ENCODE peak calls at places on chromosome 21, in ten cellular contexts. I is amniotic stem cell; D is HT-29; M is NCI-H748 treated with DMSO at 0.1 percent for 48 hours; S is tibial artery; Z is activated T-helper 1 cell treated with anti-CD3 and anti-CD28 coated beads, Interleukin-12 subunit alpha, Interleukin-12 subunit beta, Interleukin-2, Interleukin-4 antibody, amounts not matched to agents 30 ng/mL and 10 ng/mL and 1 ng/mL, durations not matched to agents 14 hours and 24 hours and 36 hours; R is NCI-H187; J is breast epithelium; W is posterior cingulate gyrus; T is activated CD4-positive, alpha-beta memory T cell treated with anti-CD3 and anti-CD28 coated beads for 36 hours. O is an unnamed sample.

GRCh38 chr21:45990741-45991605 is 9.4 kb downstream of the COL6A1 start:
- DNase-seq in I (no peak), D (no peak), M (no peak), S (peak), Z (no peak), R (no peak), J (peak), W (peak), T (no peak), O (no peak)

GRCh38 chr21:25572895-25573310 is 34.4 kb downstream of the MRPL39 start:
- DNase-seq in I (no peak), D (no peak), M (no peak), S (no peak), Z (no peak), R (no peak), J (no peak), W (no peak), T (no peak), O (no peak)

GRCh38 chr21:17118638-17119384 is 394.0 kb upstream of the CXADR start:
- DNase-seq in I (no peak), D (no peak), M (no peak), S (peak), Z (no peak), R (no peak), J (no peak), W (no peak), T (no peak), O (no peak)

GRCh38 chr21:15480160-15480559 is 249.6 kb upstream of the USP25 start:
- DNase-seq in I (no peak), D (no peak), M (no peak), S (no peak), Z (no peak), R (no peak), J (no peak), W (no peak), T (peak), O (no peak)

GRCh38 chr21:14080040-14080763 is 130.6 kb downstream of the LIPI start:
- DNase-seq in I (no peak), D (no peak), M (no peak), S (no peak), Z (no peak), R (no peak), J (no peak), W (no peak), T (no peak), O (no peak)

GRCh38 chr21:18840239-18840638 is 436.7 kb upstream of the TMPRSS15 start:
- DNase-seq in I (no peak), D (peak), M (no peak), S (no peak), Z (no peak), R (no peak), J (no peak), W (no peak), T (no peak), O (no peak)

GRCh38 chr21:42562816-42563215 is 49.2 kb downstream of the SLC37A1 start:
- DNase-seq in I (no peak), D (no peak), M (no peak), S (peak), Z (no peak), R (no peak), J (no peak), W (no peak), T (no peak), O (no peak)

GRCh38 chr21:24045775-24046215 is 1561.5 kb downstream of the MRPL39 start:
- DNase-seq in I (peak), D (peak), M (no peak), S (peak), Z (no peak), R (no peak), J (peak), W (peak), T (peak), O (no peak)

GRCh38 chr21:46295996-46296752 is 10.0 kb downstream of the YBEY start:
- DNase-seq in I (no peak), D (no peak), M (no peak), S (peak), Z (peak), R (no peak), J (peak), W (peak), T (peak), O (peak)

GRCh38 chr21:31243611-31244010 is 100.5 kb downstream of the TIAM1 start:
- DNase-seq in I (no peak), D (no peak), M (no peak), S (no peak), Z (no peak), R (no peak), J (no peak), W (no peak), T (no peak), O (no peak)

GRCh38 chr21:26972131-26972707 is 5.3 kb upstream of the ADAMTS5 start:
- DNase-seq in I (no peak), D (no peak), M (no peak), S (no peak), Z (no peak), R (no peak), J (no peak), W (no peak), T (no peak), O (no peak)

GRCh38 chr21:46078322-46078981 is 19.5 kb upstream of the COL6A2 start:
- DNase-seq in I (no peak), D (no peak), M (no peak), S (no peak), Z (no peak), R (no peak), J (peak), W (no peak), T (peak), O (peak)

GRCh38 chr21:25560151-25560783 is 47.0 kb downstream of the MRPL39 start:
- DNase-seq in I (no peak), D (no peak), M (no peak), S (no peak), Z (no peak), R (no peak), J (no peak), W (no peak), T (no peak), O (no peak)

GRCh38 chr21:21210552-21210951 is 212.3 kb downstream of the NCAM2 start:
- DNase-seq in I (no peak), D (no peak), M (no peak), S (no peak), Z (no peak), R (no peak), J (no peak), W (no peak), T (no peak), O (no peak)

GRCh38 chr21:42476493-42477342 is 19.3 kb downstream of the RSPH1 start:
- DNase-seq in I (no peak), D (no peak), M (no peak), S (no peak), Z (no peak), R (no peak), J (no peak), W (no peak), T (no peak), O (peak)

GRCh38 chr21:43211085-43212071 is 42.6 kb downstream of the CRYAA start:
- DNase-seq in I (no peak), D (peak), M (no peak), S (no peak), Z (no peak), R (no peak), J (peak), W (no peak), T (no peak), O (no peak)

GRCh38 chr21:26451014-26451740 is 121.9 kb downstream of the CYYR1 start:
- DNase-seq in I (no peak), D (no peak), M (no peak), S (no peak), Z (no peak), R (no peak), J (no peak), W (no peak), T (no peak), O (no peak)

GRCh38 chr21:18117116-18117515 is 127.5 kb upstream of the CHODL start:
- DNase-seq in I (no peak), D (no peak), M (no peak), S (no peak), Z (no peak), R (no peak), J (no peak), W (no peak), T (no peak), O (no peak)

GRCh38 chr21:46585191-46585953 is 19.5 kb downstream of the S100B start:
- DNase-seq in I (no peak), D (peak), M (peak), S (no peak), Z (no peak), R (no peak), J (no peak), W (no peak), T (no peak), O (no peak)

GRCh38 chr21:45536301-45537081 is 5.7 kb downstream of the SLC19A1 start:
- DNase-seq in I (no peak), D (no peak), M (no peak), S (no peak), Z (no peak), R (no peak), J (peak), W (peak), T (no peak), O (no peak)

GRCh38 chr21:39196310-39196709 is 13.1 kb upstream of the PSMG1 start:
- DNase-seq in I (no peak), D (no peak), M (no peak), S (no peak), Z (no peak), R (no peak), J (no peak), W (no peak), T (no peak), O (no peak)

GRCh38 chr21:28154121-28154520 is 838.6 kb downstream of the LTN1 start:
- DNase-seq in I (peak), D (no peak), M (no peak), S (no peak), Z (no peak), R (no peak), J (no peak), W (no peak), T (no peak), O (no peak)

GRCh38 chr21:31875424-31876097 is 2.7 kb downstream of the HUNK start:
- DNase-seq in I (no peak), D (no peak), M (no peak), S (no peak), Z (no peak), R (no peak), J (no peak), W (no peak), T (no peak), O (no peak)

GRCh38 chr21:37475186-37475868 is 108.8 kb downstream of the DYRK1A start:
- DNase-seq in I (no peak), D (no peak), M (no peak), S (no peak), Z (no peak), R (no peak), J (no peak), W (no peak), T (no peak), O (no peak)

GRCh38 chr21:34186119-34186719 is 112.8 kb downstream of the MRPS6 start:
- DNase-seq in I (no peak), D (no peak), M (no peak), S (peak), Z (no peak), R (no peak), J (no peak), W (no peak), T (no peak), O (no peak)

GRCh38 chr21:25759573-25759972 is 24.8 kb downstream of the GABPA start:
- DNase-seq in I (no peak), D (no peak), M (no peak), S (no peak), Z (no peak), R (no peak), J (no peak), W (no peak), T (no peak), O (no peak)

GRCh38 chr21:19508442-19508841 is 1104.9 kb upstream of the TMPRSS15 start:
- DNase-seq in I (no peak), D (no peak), M (no peak), S (no peak), Z (no peak), R (no peak), J (no peak), W (no peak), T (no peak), O (no peak)